ENCODE peak calls at places on chromosomes 6 and 20, in six cellular contexts. T, E, H, L, J and C are unnamed samples.

GRCh38 chr6:36979343-36979742 is 6.7 kb downstream of the MTCH1 start:
- DNase-seq in T (peak), J (no peak), L (no peak), H (no peak), E (no peak), C (no peak)

GRCh38 chr6:23180504-23181293 is 611.3 kb downstream of the HDGFL1 start:
- DNase-seq in L (no peak), T (peak), J (no peak), H (no peak), E (peak), C (peak)

GRCh38 chr6:8170245-8170644 is 67.9 kb upstream of the EEF1E1 start:
- DNase-seq in E (no peak), H (peak), J (peak), L (no peak), T (no peak), C (no peak)

GRCh38 chr6:121216928-121217327 is 117.4 kb downstream of the TBC1D32 start:
- DNase-seq in T (peak), L (no peak), J (no peak), H (no peak), E (no peak), C (peak)

GRCh38 chr6:54491431-54491830 is 183.2 kb downstream of the TINAG start:
- DNase-seq in J (peak), E (no peak), H (no peak), T (no peak), L (no peak), C (no peak)

GRCh38 chr6:11434565-11435326 is 102.8 kb upstream of the TMEM170B start:
- DNase-seq in E (no peak), L (no peak), T (peak), J (peak), H (no peak), C (peak)

GRCh38 chr6:122610690-122611455 is 668 bp downstream of the PKIB start:
- DNase-seq in T (no peak), J (peak), E (peak), L (peak), H (peak), C (peak)

GRCh38 chr20:63471002-63471718 is 1.3 kb downstream of the KCNQ2 start:
- DNase-seq in L (no peak), E (no peak), T (no peak), J (no peak), H (no peak), C (no peak)

GRCh38 chr20:44603327-44603726 is 20.9 kb downstream of the PKIG start:
- DNase-seq in E (no peak), L (no peak), H (no peak), J (no peak), T (no peak), C (no peak)

GRCh38 chr6:2635911-2636310 is 114.8 kb downstream of the MYLK4 start:
- DNase-seq in H (no peak), J (no peak), E (no peak), L (no peak), T (no peak), C (no peak)

GRCh38 chr6:109093732-109094131 is 914 bp downstream of the SESN1 start:
- DNase-seq in T (peak), H (no peak), L (no peak), E (no peak), J (peak), C (peak)

GRCh38 chr20:62362991-62363919 is 3.9 kb downstream of the LAMA5 start:
- DNase-seq in L (peak), H (peak), E (no peak), T (no peak), J (no peak), C (no peak)

GRCh38 chr20:62362590-62362940 is 4.5 kb downstream of the LAMA5 start:
- DNase-seq in L (no peak), T (no peak), J (no peak), H (peak), E (no peak), C (no peak)

GRCh38 chr20:62360854-62361798 is 6.0 kb downstream of the LAMA5 start:
- DNase-seq in J (peak), E (no peak), T (no peak), L (peak), H (peak), C (no peak)

GRCh38 chr20:62363920-62364851 is 2.9 kb downstream of the LAMA5 start:
- DNase-seq in E (no peak), H (peak), L (peak), T (no peak), J (peak), C (peak)

DNA sequence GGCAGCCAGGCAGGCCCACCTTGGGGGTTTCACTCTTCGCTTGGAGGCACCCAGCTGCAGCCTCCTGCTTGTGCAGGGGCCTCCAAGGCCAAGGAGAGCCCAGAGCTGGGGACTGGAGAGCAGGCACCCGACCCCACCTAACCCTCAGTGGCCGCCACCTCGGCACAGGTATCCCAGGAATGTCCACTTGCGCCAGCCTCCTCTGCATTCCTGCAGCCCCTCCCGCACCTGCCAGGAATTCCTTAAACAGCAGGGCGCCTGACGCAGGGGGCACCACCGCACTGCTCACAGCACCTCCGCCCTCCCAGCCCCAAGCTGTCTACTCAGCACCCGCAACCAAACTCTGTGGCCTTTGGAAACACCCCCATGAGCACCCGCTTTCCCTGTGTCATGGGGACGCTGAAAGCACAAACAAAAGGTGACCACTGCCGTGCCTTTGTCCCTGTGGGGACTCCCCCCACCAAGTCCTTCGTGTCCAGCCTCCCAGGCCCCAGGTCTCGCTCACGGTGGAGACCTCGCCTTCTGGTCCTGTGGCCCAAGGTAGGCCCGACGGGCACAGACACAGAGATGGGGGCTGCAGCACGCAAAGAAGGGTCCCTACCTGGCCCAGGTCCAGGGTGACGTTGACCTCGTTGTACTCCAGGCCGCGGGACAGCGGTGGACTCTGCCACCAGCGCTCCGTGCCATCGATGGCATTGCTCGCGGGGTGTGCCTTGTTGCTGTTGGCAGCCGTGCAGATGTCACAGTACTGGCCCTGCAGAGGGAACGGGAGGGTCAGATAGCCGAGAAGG is 5.1 kb downstream of the LAMA5 start:
- DNase-seq in J (peak), H (peak), E (no peak), L (peak), T (no peak), C (no peak)
- H2AK5ac ChIP-seq in J (peak), H (peak), E (peak), L (peak), T (no peak), C (peak)

GRCh38 chr6:160881409-160881808 is 110.2 kb upstream of the MAP3K4 start:
- DNase-seq in T (no peak), H (no peak), E (no peak), J (no peak), L (no peak), C (no peak)

GRCh38 chr6:160883999-160884398 is 107.6 kb upstream of the MAP3K4 start:
- DNase-seq in E (no peak), L (no peak), H (no peak), T (no peak), J (peak), C (no peak)

GRCh38 chr6:160882741-160883340 is 108.7 kb upstream of the MAP3K4 start:
- DNase-seq in J (peak), E (no peak), L (no peak), T (no peak), H (no peak), C (no peak)

GRCh38 chr6:160882019-160882418 is 109.5 kb upstream of the MAP3K4 start:
- DNase-seq in J (no peak), L (no peak), E (no peak), T (no peak), H (no peak), C (no peak)

DNA sequence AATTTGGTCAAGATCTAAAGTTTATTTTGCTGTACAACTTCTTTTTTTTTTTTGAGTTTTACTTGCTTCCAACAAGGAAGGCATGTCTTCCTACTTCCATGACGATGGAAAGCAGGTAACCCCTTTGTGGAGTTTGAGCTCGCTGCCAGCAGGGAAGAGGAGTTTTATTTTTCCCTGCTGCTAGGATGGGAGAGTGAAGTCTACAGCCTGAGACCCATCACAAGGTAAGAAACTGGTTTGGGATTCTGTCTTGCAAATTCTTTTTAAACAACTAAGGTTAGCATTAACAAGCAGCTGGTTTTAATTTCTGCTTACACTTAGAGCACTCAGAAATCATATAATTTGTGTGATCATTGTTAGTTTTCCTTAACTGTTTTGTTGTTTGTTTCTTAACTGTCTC is 108.0 kb upstream of the MAP3K4 start:
- DNase-seq in H (no peak), J (no peak), E (no peak), T (no peak), L (no peak), C (no peak)
- H2BK120ac ChIP-seq in H (no peak), J (peak), E (no peak), T (no peak), L (peak), C (no peak)

GRCh38 chr6:15945593-15946159 is 183.2 kb upstream of the MYLIP start:
- DNase-seq in H (no peak), T (peak), J (peak), L (no peak), E (no peak), C (peak)
- H4K91ac ChIP-seq in H (no peak), T (no peak), J (no peak), L (no peak), E (no peak), C (no peak)

GRCh38 chr6:62400521-62401259 is 114.7 kb upstream of the KHDRBS2 start:
- DNase-seq in H (no peak), L (no peak), E (no peak), J (no peak), T (no peak), C (no peak)
- H2AK5ac ChIP-seq in H (no peak), L (no peak), E (no peak), J (no peak), T (no peak), C (no peak)

GRCh38 chr20:37218431-37218830 is 39.1 kb upstream of the MROH8 start:
- DNase-seq in J (no peak), T (no peak), L (no peak), E (no peak), H (no peak), C (no peak)
- H2BK120ac ChIP-seq in J (no peak), T (no peak), L (no peak), E (no peak), H (no peak), C (no peak)

GRCh38 chr20:8860011-8860495 is 208.8 kb upstream of the PLCB4 start:
- DNase-seq in H (no peak), L (no peak), T (peak), E (no peak), J (peak), C (peak)
- H4K91ac ChIP-seq in H (no peak), L (no peak), T (no peak), E (no peak), J (no peak), C (no peak)

GRCh38 chr6:21827425-21828192 is 234.1 kb downstream of the SOX4 start:
- DNase-seq in J (no peak), H (no peak), E (no peak), L (no peak), T (peak), C (peak)
- H2AK5ac ChIP-seq in J (no peak), H (no peak), E (no peak), L (no peak), T (no peak), C (no peak)

DNA sequence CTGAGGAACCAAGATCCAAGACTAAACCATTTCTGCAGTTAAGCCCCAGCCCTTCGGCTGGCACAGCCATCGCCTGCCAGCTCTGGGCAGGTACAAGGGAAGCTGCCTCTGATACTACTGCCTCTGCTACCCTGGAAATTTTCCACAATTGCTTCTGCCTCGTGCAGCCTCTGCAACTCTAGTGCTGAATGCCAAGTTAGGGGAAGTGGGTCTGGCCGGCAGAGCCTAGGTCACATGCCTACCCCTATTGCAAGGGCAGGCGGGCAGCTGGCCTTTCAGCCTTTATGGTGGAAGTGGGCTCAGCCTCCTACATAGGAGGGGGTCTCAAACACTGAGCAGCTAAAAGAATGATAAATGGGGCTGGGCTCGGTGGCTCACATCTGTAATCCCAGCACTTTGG is 44.5 kb upstream of the TULP1 start:
- DNase-seq in J (no peak), L (no peak), E (no peak), H (no peak), T (no peak), C (no peak)
- H2BK120ac ChIP-seq in J (no peak), L (no peak), E (no peak), H (no peak), T (no peak), C (no peak)